ENCODE peak calls at places on chromosomes 2 and 18, in four cellular contexts. T is OCI-LY7, G is small intestine, L is upper lobe of right lung. X is an unnamed sample.
A peak's percentile ranks its signal among the peaks of the same experiment; 100 is the strongest.

GRCh38 chr2:70941186-70941585 is 5.5 kb downstream of the ATP6V1B1 start:
- DNase-seq in L (peak; percentile 39), T (no peak), G (no peak), X (no peak)

GRCh38 chr2:1496394-1496821 is 83.1 kb downstream of the TPO start:
- DNase-seq in G (no peak), T (no peak), L (peak; percentile 46), X (no peak)

GRCh38 chr2:218992703-218993344 is 398 bp downstream of the CRYBA2 start:
- DNase-seq in L (peak; percentile 66), T (no peak), G (no peak), X (no peak)

GRCh38 chr2:159506764-159507406 is 109.5 kb downstream of the BAZ2B start:
- DNase-seq in T (no peak), G (peak; percentile 88), L (no peak), X (no peak)

GRCh38 chr18:77115461-77115907 is 17.1 kb downstream of the MBP start:
- DNase-seq in G (no peak), T (no peak), L (no peak), X (no peak)

GRCh38 chr2:19810637-19811036 is 91.1 kb downstream of the TTC32 start:
- DNase-seq in G (no peak), L (no peak), T (no peak), X (peak; percentile 9)

GRCh38 chr18:6994053-6994452 is 123.5 kb downstream of the LAMA1 start:
- DNase-seq in T (no peak), L (no peak), G (no peak), X (no peak)

GRCh38 chr2:229634574-229635185 is 79.7 kb downstream of the DNER start:
- DNase-seq in G (no peak), T (no peak), L (no peak), X (peak; percentile 56)

GRCh38 chr2:241225983-241226382 is 37.5 kb downstream of the ANO7 start:
- DNase-seq in G (no peak), T (no peak), L (no peak), X (no peak)

GRCh38 chr2:68789603-68790002 is 55.0 kb downstream of the ARHGAP25 start:
- DNase-seq in T (peak; percentile 93), L (no peak), G (no peak), X (no peak)

GRCh38 chr2:64807417-64807816 is 153.7 kb upstream of the SERTAD2 start:
- DNase-seq in L (no peak), T (no peak), G (no peak), X (no peak)

GRCh38 chr18:6363216-6363615 is 51.5 kb downstream of the L3MBTL4 start:
- DNase-seq in L (no peak), T (no peak), G (no peak), X (no peak)

GRCh38 chr2:226869371-226869770 is 33.5 kb downstream of the RHBDD1 start:
- DNase-seq in T (no peak), G (no peak), L (no peak), X (no peak)

GRCh38 chr18:7789853-7790552 is 222.9 kb downstream of the PTPRM start:
- DNase-seq in G (peak; percentile 40), T (no peak), L (no peak), X (no peak)

GRCh38 chr2:109513749-109514588 is 99.8 kb downstream of the SEPTIN10 start:
- DNase-seq in T (no peak), G (no peak), L (no peak), X (no peak)

GRCh38 chr2:41763091-41763490 is 284.7 kb upstream of the PKDCC start:
- DNase-seq in G (no peak), L (no peak), T (no peak), X (no peak)

GRCh38 chr2:138122891-138123290 is 158.6 kb downstream of the HNMT start:
- DNase-seq in L (no peak), G (no peak), T (no peak), X (no peak)

GRCh38 chr18:38243291-38243690 is 677.7 kb upstream of the CELF4 start:
- DNase-seq in T (no peak), G (no peak), L (no peak), X (no peak)

GRCh38 chr2:40448476-40449079 is 3.3 kb downstream of the SLC8A1 start:
- DNase-seq in T (peak; percentile 68), L (no peak), G (peak; percentile 40), X (no peak)

GRCh38 chr18:23862071-23862470 is 152.5 kb upstream of the TTC39C start:
- DNase-seq in L (no peak), T (no peak), G (no peak), X (no peak)

DNA sequence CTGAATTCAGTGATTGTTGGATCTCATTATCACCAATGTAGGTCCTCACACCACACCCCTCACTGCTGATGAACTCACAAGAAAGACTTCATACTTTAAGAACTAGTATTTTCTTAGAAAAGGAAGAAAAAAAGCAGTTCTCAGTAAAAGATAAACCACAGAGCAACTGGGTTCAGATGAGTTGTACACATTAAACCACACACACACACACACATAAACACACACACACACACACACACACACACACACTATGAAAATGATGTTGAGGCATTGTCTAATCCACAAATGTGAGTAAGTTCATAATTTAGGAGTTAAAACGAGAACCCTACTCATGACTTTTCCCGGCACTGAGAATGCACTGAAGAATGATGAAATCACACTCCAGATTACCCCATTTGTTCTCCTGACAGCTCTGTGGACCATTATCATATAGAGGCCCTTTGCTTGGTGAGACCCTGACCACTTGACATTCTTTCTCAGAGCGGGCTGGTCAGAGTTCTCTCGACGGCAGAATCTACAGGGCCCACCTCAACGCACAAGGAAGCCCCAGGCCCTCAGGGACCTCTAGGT is 106.2 kb downstream of the BCL2 start:
- DNase-seq in L (no peak), G (peak; percentile 53), T (no peak), X (no peak)
- H3K27ac ChIP-seq in L (no peak overlapping the region), G (peak overlapping the region; percentile 2), T (no peak overlapping the region), X (no peak overlapping the region)

GRCh38 chr2:73366060-73366459 is 19.6 kb upstream of the ALMS1 start:
- DNase-seq in G (no peak), L (no peak), T (no peak), X (no peak)

GRCh38 chr2:73373335-73373734 is 12.3 kb upstream of the ALMS1 start:
- DNase-seq in T (no peak), G (peak; percentile 32), L (no peak), X (no peak)

GRCh38 chr2:73368781-73369180 is 16.9 kb upstream of the ALMS1 start:
- DNase-seq in T (no peak), L (no peak), G (no peak), X (no peak)

GRCh38 chr2:73374243-73374642 is 11.4 kb upstream of the ALMS1 start:
- DNase-seq in G (no peak), L (no peak), T (no peak), X (no peak)

GRCh38 chr2:73370348-73370747 is 15.3 kb upstream of the ALMS1 start:
- DNase-seq in G (no peak), T (no peak), L (no peak), X (no peak)
- H3K27ac ChIP-seq in G (no peak overlapping the region), T (no peak overlapping the region), L (no peak overlapping the region), X (no peak overlapping the region)

DNA sequence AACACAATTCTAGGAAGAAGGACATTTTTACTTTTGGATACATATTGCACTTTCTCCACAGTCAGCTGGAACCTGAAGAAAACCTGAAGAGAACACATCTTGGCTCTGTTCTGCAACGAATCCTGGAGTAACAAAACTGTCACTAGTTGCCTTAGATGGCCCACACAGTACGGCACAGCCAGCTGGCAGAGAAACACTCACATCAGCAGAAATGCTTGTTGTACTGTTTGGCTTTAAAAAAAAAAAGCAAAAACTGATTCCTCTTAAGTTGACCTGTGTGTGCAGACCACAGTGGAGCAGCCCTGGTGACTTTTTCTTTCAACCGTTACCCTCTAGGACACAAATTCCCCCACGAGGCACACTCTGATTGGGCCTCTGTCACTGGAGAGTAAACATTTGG is 152.3 kb upstream of the TWIST2 start:
- DNase-seq in L (no peak), T (no peak), G (no peak), X (no peak)
- H3K27ac ChIP-seq in L (no peak overlapping the region), T (no peak overlapping the region), G (no peak overlapping the region), X (no peak overlapping the region)

GRCh38 chr18:67280843-67281242 is 235.7 kb downstream of the DSEL start:
- DNase-seq in G (no peak), L (no peak), T (no peak), X (no peak)
- H3K27ac ChIP-seq in G (no peak overlapping the region), L (no peak overlapping the region), T (no peak overlapping the region), X (no peak overlapping the region)

GRCh38 chr18:26875040-26875654 is 9.6 kb upstream of the AQP4 start:
- DNase-seq in L (no peak), G (peak; percentile 88), T (no peak), X (no peak)
- H3K27ac ChIP-seq in L (no peak overlapping the region), G (peak overlapping the region; percentile 69), T (no peak overlapping the region), X (no peak overlapping the region)

GRCh38 chr2:74278176-74278575 is 65.0 kb downstream of the SLC4A5 start:
- DNase-seq in G (peak; percentile 60), L (no peak), T (no peak), X (no peak)

GRCh38 chr2:74281141-74281540 is 62.1 kb downstream of the SLC4A5 start:
- DNase-seq in T (no peak), G (no peak), L (no peak), X (no peak)

GRCh38 chr2:74286725-74287124 is 56.5 kb downstream of the SLC4A5 start:
- DNase-seq in G (no peak), L (no peak), T (no peak), X (no peak)

GRCh38 chr2:74278694-74279093 is 64.5 kb downstream of the SLC4A5 start:
- DNase-seq in T (no peak), G (no peak), L (no peak), X (no peak)

GRCh38 chr2:74281576-74281975 is 61.6 kb downstream of the SLC4A5 start:
- DNase-seq in G (no peak), L (no peak), T (no peak), X (no peak)
- H3K27ac ChIP-seq in G (no peak overlapping the region), L (no peak overlapping the region), T (no peak overlapping the region), X (no peak overlapping the region)

DNA sequence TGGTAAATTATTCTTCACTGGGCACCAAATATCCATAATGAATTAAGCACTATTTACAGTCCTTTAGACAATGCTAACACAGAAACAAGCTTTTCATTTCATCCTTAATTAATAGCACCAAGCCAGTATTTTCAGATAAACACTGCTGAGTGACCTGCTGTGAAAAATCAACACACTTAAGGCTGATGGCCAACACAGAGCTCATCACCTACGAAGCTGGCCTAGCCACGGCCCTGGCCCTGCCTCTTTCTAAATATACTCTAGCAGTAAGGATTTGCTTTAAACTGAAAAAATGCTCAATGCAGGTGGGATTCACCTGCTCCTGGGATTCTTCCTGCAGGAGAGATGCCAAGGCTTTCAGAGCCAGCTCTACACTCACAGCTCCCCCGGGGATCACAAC is 18.4 kb downstream of the CYB5A start:
- DNase-seq in T (no peak), L (no peak), G (no peak), X (no peak)
- H3K27ac ChIP-seq in T (no peak overlapping the region), L (peak overlapping the region; percentile 25), G (no peak overlapping the region), X (no peak overlapping the region)